ENCODE peak calls at places on chromosomes 6 and 20, in six cellular contexts. One of them, this sample, is unnamed.
A peak's percentile ranks its signal among the peaks of the same experiment; 100 is the strongest.

GRCh38 chr20:5674176-5674660 is 76.0 kb upstream of the SHLD1 start:
- DNase-seq in CD8-positive, alpha-beta T cell: no peak
- DNase-seq in thoracic aorta: no peak
- DNase-seq in transverse colon: no peak
- DNase-seq in stomach: no peak
- DNase-seq in SJSA1: no peak
- DNase-seq in this sample: no peak

GRCh38 chr6:107244082-107244741 is 128.9 kb upstream of the BEND3 start:
- DNase-seq in CD8-positive, alpha-beta T cell: no peak
- DNase-seq in thoracic aorta: no peak
- DNase-seq in transverse colon: no peak
- DNase-seq in stomach: no peak
- DNase-seq in SJSA1: no peak
- DNase-seq in this sample: peak; percentile 31

GRCh38 chr20:59074456-59074855 is 31.9 kb upstream of the PRELID3B start:
- DNase-seq in CD8-positive, alpha-beta T cell: no peak
- DNase-seq in thoracic aorta: no peak
- DNase-seq in transverse colon: no peak
- DNase-seq in stomach: no peak
- DNase-seq in SJSA1: no peak
- DNase-seq in this sample: no peak

GRCh38 chr6:87237804-87238203 is 82.4 kb downstream of the ZNF292 start:
- DNase-seq in CD8-positive, alpha-beta T cell: no peak
- DNase-seq in thoracic aorta: no peak
- DNase-seq in transverse colon: no peak
- DNase-seq in stomach: no peak
- DNase-seq in SJSA1: no peak
- DNase-seq in this sample: no peak

GRCh38 chr6:107116328-107116892 is 1.1 kb upstream of the BEND3 start:
- DNase-seq in CD8-positive, alpha-beta T cell: no peak
- DNase-seq in thoracic aorta: no peak
- DNase-seq in transverse colon: peak; percentile 63
- DNase-seq in stomach: peak; percentile 57
- DNase-seq in SJSA1: no peak
- DNase-seq in this sample: peak; percentile 67

GRCh38 chr20:14820771-14821170 is 483.4 kb upstream of the FLRT3 start:
- DNase-seq in CD8-positive, alpha-beta T cell: no peak
- DNase-seq in thoracic aorta: no peak
- DNase-seq in transverse colon: no peak
- DNase-seq in stomach: no peak
- DNase-seq in SJSA1: no peak
- DNase-seq in this sample: no peak

GRCh38 chr6:117601811-117602150 is 530 bp downstream of the GOPC start:
- DNase-seq in CD8-positive, alpha-beta T cell: no peak
- DNase-seq in thoracic aorta: no peak
- DNase-seq in transverse colon: peak; percentile 23
- DNase-seq in stomach: no peak
- DNase-seq in SJSA1: no peak
- DNase-seq in this sample: no peak

GRCh38 chr6:25392372-25392771 is 113.2 kb downstream of the CARMIL1 start:
- DNase-seq in CD8-positive, alpha-beta T cell: no peak
- DNase-seq in thoracic aorta: no peak
- DNase-seq in transverse colon: no peak
- DNase-seq in stomach: no peak
- DNase-seq in SJSA1: no peak
- DNase-seq in this sample: no peak

GRCh38 chr6:75852721-75853120 is 103.7 kb downstream of the MYO6 start:
- DNase-seq in CD8-positive, alpha-beta T cell: no peak
- DNase-seq in thoracic aorta: no peak
- DNase-seq in transverse colon: no peak
- DNase-seq in stomach: no peak
- DNase-seq in SJSA1: no peak
- DNase-seq in this sample: no peak

GRCh38 chr6:2632368-2632767 is 118.4 kb downstream of the MYLK4 start:
- DNase-seq in CD8-positive, alpha-beta T cell: no peak
- DNase-seq in thoracic aorta: no peak
- DNase-seq in transverse colon: no peak
- DNase-seq in stomach: no peak
- DNase-seq in SJSA1: no peak
- DNase-seq in this sample: no peak

GRCh38 chr6:89350281-89351037 is 2.1 kb downstream of the UBE2J1 start:
- DNase-seq in CD8-positive, alpha-beta T cell: no peak
- DNase-seq in thoracic aorta: no peak
- DNase-seq in transverse colon: no peak
- DNase-seq in stomach: no peak
- DNase-seq in SJSA1: no peak
- DNase-seq in this sample: no peak

GRCh38 chr6:3987072-3987471 is 91.9 kb downstream of the FAM217A start:
- DNase-seq in CD8-positive, alpha-beta T cell: no peak
- DNase-seq in thoracic aorta: no peak
- DNase-seq in transverse colon: peak; percentile 19
- DNase-seq in stomach: no peak
- DNase-seq in SJSA1: no peak
- DNase-seq in this sample: no peak

GRCh38 chr6:34657307-34657978 is 39.1 kb downstream of the ILRUN start:
- DNase-seq in CD8-positive, alpha-beta T cell: no peak
- DNase-seq in thoracic aorta: no peak
- DNase-seq in transverse colon: peak; percentile 60
- DNase-seq in stomach: peak; percentile 61
- DNase-seq in SJSA1: no peak
- DNase-seq in this sample: peak; percentile 27

GRCh38 chr6:34658605-34659218 is 37.9 kb downstream of the ILRUN start:
- DNase-seq in CD8-positive, alpha-beta T cell: no peak
- DNase-seq in thoracic aorta: no peak
- DNase-seq in transverse colon: no peak
- DNase-seq in stomach: peak; percentile 62
- DNase-seq in SJSA1: no peak
- DNase-seq in this sample: no peak

GRCh38 chr6:34657037-34657306 is 39.6 kb downstream of the ILRUN start:
- DNase-seq in CD8-positive, alpha-beta T cell: no peak
- DNase-seq in thoracic aorta: no peak
- DNase-seq in transverse colon: no peak
- DNase-seq in stomach: no peak
- DNase-seq in SJSA1: no peak
- DNase-seq in this sample: no peak

GRCh38 chr6:34654061-34654460 is 42.5 kb downstream of the ILRUN start:
- DNase-seq in CD8-positive, alpha-beta T cell: no peak
- DNase-seq in thoracic aorta: no peak
- DNase-seq in transverse colon: no peak
- DNase-seq in stomach: no peak
- DNase-seq in SJSA1: no peak
- DNase-seq in this sample: no peak

GRCh38 chr6:34656378-34657036 is 40.1 kb downstream of the ILRUN start:
- DNase-seq in CD8-positive, alpha-beta T cell: no peak
- DNase-seq in thoracic aorta: no peak
- DNase-seq in transverse colon: peak; percentile 69
- DNase-seq in stomach: peak; percentile 78
- DNase-seq in SJSA1: no peak
- DNase-seq in this sample: peak; percentile 32
- H3K4me1 ChIP-seq in CD8-positive, alpha-beta T cell: peaks cover 26% of the 10 kb centered on the region
- H3K4me1 ChIP-seq in thoracic aorta: peaks cover 30% of the 10 kb centered on the region
- H3K4me1 ChIP-seq in transverse colon: peaks cover 40% of the 10 kb centered on the region
- H3K4me1 ChIP-seq in stomach: peaks cover 34% of the 10 kb centered on the region
- H3K4me1 ChIP-seq in SJSA1: peaks cover 38% of the 10 kb centered on the region
- H3K4me1 ChIP-seq in this sample: peaks cover 21% of the 10 kb centered on the region

GRCh38 chr20:54176610-54177009 is 2.8 kb upstream of the CYP24A1 start:
- DNase-seq in CD8-positive, alpha-beta T cell: no peak
- DNase-seq in thoracic aorta: no peak
- DNase-seq in transverse colon: no peak
- DNase-seq in stomach: no peak
- DNase-seq in SJSA1: no peak
- DNase-seq in this sample: peak; percentile 17
- H3K27ac ChIP-seq in CD8-positive, alpha-beta T cell: no peak overlapping the region
- H3K27ac ChIP-seq in thoracic aorta: no peak overlapping the region
- H3K27ac ChIP-seq in transverse colon: no peak overlapping the region
- H3K27ac ChIP-seq in stomach: no peak overlapping the region
- H3K27ac ChIP-seq in SJSA1: no peak overlapping the region
- H3K27ac ChIP-seq in this sample: no peak overlapping the region

GRCh38 chr20:49181265-49181877 is 6.8 kb downstream of the STAU1 start:
- DNase-seq in CD8-positive, alpha-beta T cell: no peak
- DNase-seq in thoracic aorta: no peak
- DNase-seq in transverse colon: no peak
- DNase-seq in stomach: no peak
- DNase-seq in SJSA1: no peak
- DNase-seq in this sample: no peak
- H3K4me1 ChIP-seq in CD8-positive, alpha-beta T cell: peaks cover 61% of the 10 kb centered on the region
- H3K4me1 ChIP-seq in thoracic aorta: peaks cover 8% of the 10 kb centered on the region
- H3K4me1 ChIP-seq in transverse colon: peaks cover 66% of the 10 kb centered on the region
- H3K4me1 ChIP-seq in stomach: peaks cover 49% of the 10 kb centered on the region
- H3K4me1 ChIP-seq in SJSA1: peaks cover 6% of the 10 kb centered on the region
- H3K4me1 ChIP-seq in this sample: peaks cover 2% of the 10 kb centered on the region

GRCh38 chr6:142369266-142369665 is 67.5 kb downstream of the ADGRG6 start:
- DNase-seq in CD8-positive, alpha-beta T cell: no peak
- DNase-seq in thoracic aorta: no peak
- DNase-seq in transverse colon: no peak
- DNase-seq in stomach: no peak
- DNase-seq in SJSA1: no peak
- DNase-seq in this sample: no peak

GRCh38 chr6:142374965-142375733 is 73.3 kb downstream of the ADGRG6 start:
- DNase-seq in CD8-positive, alpha-beta T cell: no peak
- DNase-seq in thoracic aorta: no peak
- DNase-seq in transverse colon: no peak
- DNase-seq in stomach: no peak
- DNase-seq in SJSA1: peak; percentile 60
- DNase-seq in this sample: no peak

GRCh38 chr6:142373268-142374089 is 71.7 kb downstream of the ADGRG6 start:
- DNase-seq in CD8-positive, alpha-beta T cell: no peak
- DNase-seq in thoracic aorta: no peak
- DNase-seq in transverse colon: no peak
- DNase-seq in stomach: no peak
- DNase-seq in SJSA1: no peak
- DNase-seq in this sample: no peak

GRCh38 chr6:142374090-142374783 is 72.4 kb downstream of the ADGRG6 start:
- DNase-seq in CD8-positive, alpha-beta T cell: no peak
- DNase-seq in thoracic aorta: no peak
- DNase-seq in transverse colon: no peak
- DNase-seq in stomach: no peak
- DNase-seq in SJSA1: no peak
- DNase-seq in this sample: no peak

GRCh38 chr6:142372348-142372747 is 70.5 kb downstream of the ADGRG6 start:
- DNase-seq in CD8-positive, alpha-beta T cell: no peak
- DNase-seq in thoracic aorta: no peak
- DNase-seq in transverse colon: no peak
- DNase-seq in stomach: no peak
- DNase-seq in SJSA1: no peak
- DNase-seq in this sample: peak; percentile 20
- H3K27ac ChIP-seq in CD8-positive, alpha-beta T cell: no peak overlapping the region
- H3K27ac ChIP-seq in thoracic aorta: no peak overlapping the region
- H3K27ac ChIP-seq in transverse colon: no peak overlapping the region
- H3K27ac ChIP-seq in stomach: no peak overlapping the region
- H3K27ac ChIP-seq in SJSA1: peak overlapping the region; percentile 39
- H3K27ac ChIP-seq in this sample: no peak overlapping the region

DNA sequence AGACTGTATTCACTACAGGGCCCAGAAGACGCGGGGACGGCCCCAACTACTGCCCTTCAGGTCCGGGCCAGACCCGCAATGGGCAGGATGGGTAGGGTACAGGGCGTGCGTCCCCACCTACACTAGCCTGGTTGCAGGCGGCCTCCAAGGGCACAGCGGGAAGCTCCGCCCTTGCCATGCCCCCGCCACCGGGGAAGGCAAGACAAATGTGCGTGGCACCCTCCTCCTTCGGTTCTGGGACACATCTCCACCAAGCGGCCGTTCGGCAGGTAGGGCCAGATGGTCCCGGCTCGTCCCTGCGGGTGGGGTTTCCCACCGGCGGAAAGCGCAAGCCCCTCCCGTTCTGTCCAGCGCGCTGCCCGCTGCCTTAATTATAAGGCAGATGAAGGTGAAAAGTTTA is 5.6 kb downstream of the NXT1 start:
- DNase-seq in CD8-positive, alpha-beta T cell: no peak
- DNase-seq in thoracic aorta: no peak
- DNase-seq in transverse colon: no peak
- DNase-seq in stomach: no peak
- DNase-seq in SJSA1: no peak
- DNase-seq in this sample: no peak
- H3K4me1 ChIP-seq in CD8-positive, alpha-beta T cell: peaks cover 31% of the 10 kb centered on the region
- H3K4me1 ChIP-seq in thoracic aorta: peaks cover 16% of the 10 kb centered on the region
- H3K4me1 ChIP-seq in transverse colon: peaks cover 46% of the 10 kb centered on the region
- H3K4me1 ChIP-seq in stomach: peaks cover 44% of the 10 kb centered on the region
- H3K4me1 ChIP-seq in SJSA1: peaks cover 29% of the 10 kb centered on the region
- H3K4me1 ChIP-seq in this sample: peaks cover 15% of the 10 kb centered on the region

GRCh38 chr6:372336-372911 is 19.1 kb upstream of the IRF4 start:
- DNase-seq in CD8-positive, alpha-beta T cell: no peak
- DNase-seq in thoracic aorta: no peak
- DNase-seq in transverse colon: peak; percentile 39
- DNase-seq in stomach: no peak
- DNase-seq in SJSA1: no peak
- DNase-seq in this sample: no peak
- H3K27ac ChIP-seq in CD8-positive, alpha-beta T cell: no peak overlapping the region
- H3K27ac ChIP-seq in thoracic aorta: no peak overlapping the region
- H3K27ac ChIP-seq in transverse colon: no peak overlapping the region
- H3K27ac ChIP-seq in stomach: no peak overlapping the region
- H3K27ac ChIP-seq in SJSA1: no peak overlapping the region
- H3K27ac ChIP-seq in this sample: no peak overlapping the region

GRCh38 chr20:17635846-17636245 is 46.2 kb downstream of the RRBP1 start:
- DNase-seq in CD8-positive, alpha-beta T cell: no peak
- DNase-seq in thoracic aorta: no peak
- DNase-seq in transverse colon: no peak
- DNase-seq in stomach: no peak
- DNase-seq in SJSA1: no peak
- DNase-seq in this sample: no peak
- H3K4me1 ChIP-seq in CD8-positive, alpha-beta T cell: no peaks in the 10 kb centered on the region
- H3K4me1 ChIP-seq in thoracic aorta: peaks cover 27% of the 10 kb centered on the region
- H3K4me1 ChIP-seq in transverse colon: peaks cover 28% of the 10 kb centered on the region
- H3K4me1 ChIP-seq in stomach: peaks cover 42% of the 10 kb centered on the region
- H3K4me1 ChIP-seq in SJSA1: no peaks in the 10 kb centered on the region
- H3K4me1 ChIP-seq in this sample: no peaks in the 10 kb centered on the region

DNA sequence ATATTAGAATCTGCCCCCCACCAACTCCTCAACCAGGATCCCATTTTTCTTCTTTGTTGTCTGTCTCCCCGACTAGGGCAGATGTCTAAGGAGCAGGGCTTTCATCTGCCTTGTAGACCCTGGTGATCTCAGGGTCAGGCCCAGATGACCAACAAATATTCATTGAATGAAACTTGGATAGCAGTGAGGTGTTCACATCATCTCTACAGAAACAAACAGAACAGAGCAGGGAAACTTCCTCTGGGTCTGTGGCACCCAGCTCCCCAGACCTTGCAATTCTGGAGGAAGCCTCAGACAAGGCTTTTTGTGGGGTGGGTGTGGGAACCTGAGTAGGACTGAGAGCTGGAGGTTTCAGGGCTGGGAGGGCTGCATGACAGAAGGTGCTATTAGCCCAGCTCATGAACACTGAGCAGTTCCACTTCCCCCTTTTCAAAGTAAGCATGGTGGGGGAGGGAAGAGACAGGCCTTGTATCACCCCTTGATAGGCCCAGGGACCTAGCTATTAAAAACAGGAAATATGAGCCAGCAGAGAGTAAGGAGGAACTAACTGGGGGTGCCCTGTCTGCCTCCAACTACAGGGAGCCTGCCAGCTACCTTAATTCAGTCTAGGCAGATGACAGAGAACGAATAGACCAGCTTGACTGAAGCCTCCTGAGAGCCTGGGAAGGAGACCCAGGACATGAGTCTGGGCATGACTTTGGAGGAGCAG is 37.3 kb upstream of the TOP1 start:
- DNase-seq in CD8-positive, alpha-beta T cell: no peak
- DNase-seq in thoracic aorta: no peak
- DNase-seq in transverse colon: peak; percentile 62
- DNase-seq in stomach: no peak
- DNase-seq in SJSA1: no peak
- DNase-seq in this sample: no peak
- H3K27ac ChIP-seq in CD8-positive, alpha-beta T cell: no peak overlapping the region
- H3K27ac ChIP-seq in thoracic aorta: no peak overlapping the region
- H3K27ac ChIP-seq in transverse colon: peak overlapping the region; percentile 26
- H3K27ac ChIP-seq in stomach: no peak overlapping the region
- H3K27ac ChIP-seq in SJSA1: no peak overlapping the region
- H3K27ac ChIP-seq in this sample: no peak overlapping the region